ENCODE peak calls at places on chromosomes 5 and 9, in five cellular contexts. A, M, B, Q and S are unnamed samples. For H3K4me1, the result is how much of the 10 kb centered on the place peaks cover.

GRCh38 chr5:57718155-57718554 is 235.5 kb upstream of the ACTBL2 start:
- DNase-seq in A (peak), M (peak), B (no peak), Q (no peak), S (no peak)

GRCh38 chr5:36403601-36404311 is 102.1 kb upstream of the RANBP3L start:
- DNase-seq in A (no peak), M (no peak), B (no peak), Q (no peak), S (no peak)

GRCh38 chr5:168291281-168291960 is at the start of gene WWC1:
- DNase-seq in A (peak), M (peak), B (no peak), Q (peak), S (peak)

GRCh38 chr9:131562032-131562959 is 17.0 kb downstream of the PRRT1B start:
- DNase-seq in A (no peak), M (peak), B (no peak), Q (no peak), S (peak)

GRCh38 chr5:122532035-122532434 is 220.0 kb downstream of the SNCAIP start:
- DNase-seq in A (no peak), M (no peak), B (no peak), Q (no peak), S (peak)

GRCh38 chr9:129702563-129702962 is 37.1 kb downstream of the PRRX2 start:
- DNase-seq in A (peak), M (no peak), B (no peak), Q (no peak), S (no peak)

GRCh38 chr5:134175874-134176522 is 752 bp downstream of the SKP1 start:
- DNase-seq in A (peak), M (no peak), B (peak), Q (no peak), S (peak)

GRCh38 chr9:114487607-114488300 is 17.5 kb downstream of the WHRN start:
- DNase-seq in A (peak), M (peak), B (peak), Q (peak), S (peak)

GRCh38 chr5:543755-544674 is 19.8 kb upstream of the SLC9A3 start:
- DNase-seq in A (no peak), M (no peak), B (peak), Q (peak), S (no peak)

GRCh38 chr9:76642701-76643209 is 121.5 kb upstream of the PCA3 start:
- DNase-seq in A (no peak), M (no peak), B (no peak), Q (no peak), S (no peak)
- H3K4me1 ChIP-seq in A (under half), M (under half), B (under half), Q (under half), S (under half)

GRCh38 chr9:121634329-121634784 is 17.1 kb upstream of the DAB2IP start:
- DNase-seq in A (no peak), M (peak), B (no peak), Q (no peak), S (no peak)
- TF ChIP-seq JUNB in A (no peak), M (no peak), B (no peak), Q (no peak), S (no peak)

GRCh38 chr5:14771972-14772371 is 99.6 kb downstream of the ANKH start:
- DNase-seq in A (no peak), M (no peak), B (no peak), Q (no peak), S (no peak)
- H3K4me1 ChIP-seq in A (under half), M (half or more), B (under half), Q (under half), S (under half)

DNA sequence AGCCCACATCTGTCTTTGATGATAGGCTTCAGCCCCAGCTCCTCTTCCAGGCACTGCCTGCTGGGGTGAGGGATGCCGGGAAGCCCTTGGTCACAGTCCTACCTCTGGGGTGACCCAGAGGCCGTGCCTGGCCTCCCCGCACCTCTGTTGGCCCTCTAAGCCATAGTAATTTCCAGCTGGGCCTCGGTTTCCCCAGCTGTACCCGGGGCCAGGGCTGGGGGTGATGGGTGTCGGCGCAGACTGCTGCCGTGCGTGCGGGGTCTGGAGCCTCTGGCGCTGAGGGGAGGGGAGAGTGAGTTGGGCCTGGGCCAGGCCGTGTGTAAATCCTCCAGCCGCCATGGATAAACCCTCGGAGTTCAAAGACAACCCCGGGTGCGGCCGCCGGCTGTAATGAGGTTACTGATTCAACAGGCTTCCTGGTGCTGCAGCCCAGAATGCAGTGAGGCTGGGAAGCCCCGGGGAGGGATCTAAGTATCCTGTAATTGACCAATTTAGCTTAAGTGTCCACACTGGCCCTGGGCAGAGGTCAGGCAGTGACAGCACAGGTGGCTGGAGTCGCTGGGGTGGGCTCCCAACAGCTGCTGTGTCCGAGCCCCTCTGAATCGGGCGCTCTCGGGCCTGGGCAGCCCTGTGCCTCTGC is 7.1 kb downstream of the RXRA start:
- DNase-seq in A (no peak), M (peak), B (no peak), Q (no peak), S (no peak)
- TF ChIP-seq JUNB in A (no peak), M (no peak), B (no peak), Q (no peak), S (no peak)

DNA sequence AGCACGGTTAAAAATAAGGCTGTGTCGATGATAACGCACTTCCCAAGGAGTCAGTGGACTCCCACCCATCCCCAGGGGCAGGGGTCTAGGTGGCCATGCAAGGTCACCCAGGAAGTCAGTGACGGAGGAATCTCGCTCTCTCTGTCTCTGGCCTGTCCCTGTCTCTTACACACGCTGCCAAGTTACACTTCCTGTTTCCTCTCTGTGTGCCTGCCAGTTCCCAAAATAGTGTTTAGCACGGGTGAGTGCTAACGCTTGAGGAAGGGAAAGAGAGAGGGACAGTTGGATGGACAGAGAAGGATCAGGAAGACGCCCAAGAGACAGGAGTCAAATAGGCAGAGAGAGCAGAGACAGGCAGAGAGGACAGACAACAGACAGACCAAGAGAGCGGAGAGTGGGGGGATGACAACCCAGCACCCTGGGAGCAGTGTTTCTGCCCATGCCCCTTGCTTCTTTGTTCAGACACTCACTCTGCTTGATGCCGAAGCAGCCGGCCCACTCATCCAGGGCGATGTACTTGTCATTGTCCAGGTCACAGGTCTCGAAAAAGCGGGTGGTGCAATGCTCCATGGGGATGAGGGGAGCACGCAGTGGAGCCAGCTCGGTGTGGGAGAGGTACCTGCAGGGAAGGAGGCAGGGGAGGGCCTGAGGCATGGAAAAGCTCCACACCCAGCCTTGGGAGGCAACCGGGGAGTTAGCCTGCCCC is 22.9 kb downstream of the SPARC start:
- DNase-seq in A (no peak), M (no peak), B (no peak), Q (no peak), S (no peak)
- H3K4me1 ChIP-seq in A (under half), M (under half), B (under half), Q (under half), S (under half)

DNA sequence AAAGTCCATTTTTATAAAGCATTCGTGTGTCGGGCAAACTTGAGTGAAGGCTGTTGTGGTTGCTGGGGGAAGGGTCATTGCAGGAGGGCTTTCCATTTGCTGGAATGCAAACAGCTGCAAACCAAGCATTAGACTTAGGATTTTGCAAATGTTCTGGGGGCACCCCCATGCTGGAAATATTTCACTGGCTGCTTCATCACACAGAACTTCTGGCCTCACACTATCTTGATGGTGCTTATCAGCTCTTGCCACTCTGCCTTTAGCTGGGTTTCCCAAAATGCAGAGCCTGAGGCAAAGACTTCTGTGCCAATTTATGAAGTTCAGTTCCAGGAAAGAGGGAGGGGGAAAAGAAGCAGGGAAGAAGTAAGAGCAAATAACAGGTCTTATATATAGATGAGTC is 8.6 kb upstream of the COL15A1 start:
- DNase-seq in A (no peak), M (no peak), B (peak), Q (no peak), S (no peak)
- TF ChIP-seq JUNB in A (no peak), M (no peak), B (no peak), Q (no peak), S (no peak)

GRCh38 chr5:165808358-165808757 is 2302.9 kb downstream of the MAT2B start:
- DNase-seq in A (no peak), M (no peak), B (no peak), Q (no peak), S (no peak)
- H3K4me1 ChIP-seq in A (under half), M (under half), B (under half), Q (under half), S (under half)

GRCh38 chr5:68227532-68228160 is 12.1 kb downstream of the PIK3R1 start:
- DNase-seq in A (no peak), M (no peak), B (no peak), Q (no peak), S (no peak)

GRCh38 chr5:68231414-68232076 is 16.0 kb downstream of the PIK3R1 start:
- DNase-seq in A (no peak), M (no peak), B (no peak), Q (no peak), S (no peak)

GRCh38 chr5:68226564-68227073 is 11.1 kb downstream of the PIK3R1 start:
- DNase-seq in A (no peak), M (no peak), B (no peak), Q (no peak), S (no peak)

GRCh38 chr5:68230285-68230684 is 14.7 kb downstream of the PIK3R1 start:
- DNase-seq in A (no peak), M (no peak), B (no peak), Q (no peak), S (no peak)

DNA sequence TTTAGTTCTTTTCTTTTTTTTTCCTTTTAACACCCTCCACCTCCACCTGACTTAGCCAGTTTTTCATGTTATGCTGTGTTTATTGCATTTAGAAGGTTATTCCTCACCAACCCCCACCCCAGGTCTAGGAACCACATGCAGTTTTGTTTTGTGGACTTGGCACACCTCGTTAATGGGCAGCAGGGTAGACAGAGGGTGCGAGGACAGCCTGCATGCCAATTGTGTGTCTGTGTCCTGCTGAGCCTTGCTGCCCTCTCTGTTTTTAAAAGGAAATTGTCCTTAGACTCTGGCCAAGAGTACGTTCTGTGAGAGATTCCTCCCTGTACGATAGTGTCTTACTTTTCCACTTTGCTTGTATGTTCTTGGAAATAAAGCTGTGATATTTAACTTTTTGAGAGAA is 13.9 kb downstream of the PIK3R1 start:
- DNase-seq in A (no peak), M (no peak), B (no peak), Q (no peak), S (no peak)
- TF ChIP-seq JUNB in A (no peak), M (no peak), B (no peak), Q (no peak), S (no peak)

GRCh38 chr9:137671721-137672120 is 52.9 kb downstream of the EHMT1 start:
- DNase-seq in A (no peak), M (no peak), B (no peak), Q (no peak), S (no peak)
- H3K4me1 ChIP-seq in A (under half), M (half or more), B (under half), Q (under half), S (half or more)

GRCh38 chr9:33220681-33221567 is 19.0 kb upstream of the SPINK4 start:
- DNase-seq in A (no peak), M (no peak), B (no peak), Q (no peak), S (no peak)

GRCh38 chr9:33225319-33226152 is 14.4 kb upstream of the SPINK4 start:
- DNase-seq in A (peak), M (peak), B (peak), Q (peak), S (peak)

GRCh38 chr9:33222031-33222430 is 17.9 kb upstream of the SPINK4 start:
- DNase-seq in A (no peak), M (no peak), B (no peak), Q (no peak), S (no peak)

GRCh38 chr9:33221568-33221884 is 18.4 kb upstream of the SPINK4 start:
- DNase-seq in A (no peak), M (no peak), B (no peak), Q (no peak), S (no peak)

GRCh38 chr9:33223696-33224095 is 16.3 kb upstream of the SPINK4 start:
- DNase-seq in A (no peak), M (no peak), B (no peak), Q (no peak), S (no peak)
- TF ChIP-seq JUNB in A (no peak), M (no peak), B (no peak), Q (no peak), S (no peak)